ENCODE peak calls at places on chromosomes 6 and 20, in five cellular contexts. E is iPS-NIHi11; F is neural crest cell; S is HT-29; X is stimulated activated CD8-positive, alpha-beta memory T cell treated with anti-CD3 and anti-CD28 coated beads, Interleukin-15, amount 100 ng/mL, for 48 hours. D is an unnamed sample.

GRCh38 chr6:26157150-26157837 is 70.1 kb downstream of the HFE start:
- DNase-seq in E (no peak), X (peak; percentile 64), S (peak; percentile 92), F (peak; percentile 57), D (peak; percentile 73)

GRCh38 chr6:83708970-83709747 is at the start of gene SNAP91:
- DNase-seq in E (peak; percentile 79), S (no peak), F (peak; percentile 64), X (no peak), D (peak; percentile 22)

GRCh38 chr6:43047998-43048397 is 5.7 kb downstream of the CUL7 start:
- DNase-seq in F (no peak), X (no peak), E (no peak), S (no peak), D (no peak)

GRCh38 chr6:31114970-31115849 is 610 bp downstream of the PSORS1C1 start:
- DNase-seq in E (no peak), S (peak; percentile 74), X (no peak), F (no peak), D (no peak)

GRCh38 chr6:90204327-90204726 is 92.3 kb downstream of the BACH2 start:
- DNase-seq in S (no peak), F (no peak), X (no peak), E (no peak), D (no peak)

GRCh38 chr6:88725111-88725711 is 238.2 kb downstream of the RNGTT start:
- DNase-seq in X (no peak), S (no peak), F (peak; percentile 55), E (peak; percentile 38), D (peak; percentile 8)

GRCh38 chr6:87501809-87502572 is 29.2 kb downstream of the SLC35A1 start:
- DNase-seq in F (no peak), X (no peak), E (no peak), S (no peak), D (no peak)

GRCh38 chr20:36861875-36862801 is 13.8 kb upstream of the TLDC2 start:
- DNase-seq in F (no peak), X (no peak), S (peak; percentile 73), E (no peak), D (peak; percentile 92)

GRCh38 chr6:33794910-33795615 is 6.1 kb upstream of the LEMD2 start:
- DNase-seq in X (no peak), E (peak; percentile 63), F (no peak), S (no peak), D (no peak)

GRCh38 chr6:112245511-112246203 is 8.7 kb downstream of the LAMA4 start:
- DNase-seq in X (no peak), F (no peak), E (no peak), S (no peak), D (no peak)

GRCh38 chr20:33604084-33604990 is 57.8 kb upstream of the C20orf144 start:
- DNase-seq in E (no peak), X (no peak), S (no peak), F (no peak), D (no peak)

GRCh38 chr6:110563711-110564110 is 87.3 kb upstream of the SLC22A16 start:
- DNase-seq in S (no peak), E (no peak), F (no peak), X (no peak), D (no peak)

GRCh38 chr6:41638002-41638800 is at the start of gene MDFI:
- DNase-seq in F (peak; percentile 50), S (no peak), X (no peak), E (peak; percentile 83), D (no peak)

GRCh38 chr6:11876934-11877433 is 98.4 kb upstream of the ADTRP start:
- DNase-seq in F (no peak), X (no peak), S (no peak), E (no peak), D (no peak)

GRCh38 chr6:75166236-75166635 is 39.6 kb downstream of the COL12A1 start:
- DNase-seq in S (no peak), E (no peak), F (no peak), X (no peak), D (no peak)

GRCh38 chr20:45337367-45338120 is 10.7 kb downstream of the SDC4 start:
- DNase-seq in X (no peak), S (peak; percentile 49), F (no peak), E (peak; percentile 45), D (peak; percentile 53)

GRCh38 chr20:47099749-47100515 is 205.3 kb downstream of the EYA2 start:
- DNase-seq in S (no peak), X (no peak), E (no peak), F (no peak), D (peak; percentile 24)

GRCh38 chr6:33963351-33963750 is 159.5 kb upstream of the MLN start:
- DNase-seq in X (no peak), S (no peak), E (no peak), F (no peak), D (no peak)

GRCh38 chr20:44642203-44643153 is 9.0 kb downstream of the ADA start:
- DNase-seq in E (peak; percentile 55), X (no peak), S (peak; percentile 83), F (no peak), D (peak; percentile 77)

GRCh38 chr6:37731888-37732287 is 34.2 kb upstream of the MDGA1 start:
- DNase-seq in E (peak; percentile 66), X (peak; percentile 46), S (peak; percentile 52), F (no peak), D (no peak)

GRCh38 chr20:36368869-36369268 is 62.7 kb downstream of the DLGAP4 start:
- DNase-seq in S (no peak), E (no peak), F (no peak), X (no peak), D (no peak)

GRCh38 chr20:2859330-2860121 is 13.8 kb upstream of the PTPRA start:
- DNase-seq in S (no peak), X (no peak), F (no peak), E (no peak), D (no peak)

GRCh38 chr6:16519265-16520242 is 241.7 kb downstream of the ATXN1 start:
- DNase-seq in S (peak; percentile 57), F (no peak), X (no peak), E (no peak), D (no peak)

GRCh38 chr20:33561981-33562601 is 72.2 kb downstream of the CBFA2T2 start:
- DNase-seq in E (peak; percentile 26), F (no peak), S (peak; percentile 95), X (no peak), D (peak; percentile 86)

GRCh38 chr6:127206531-127207065 is 60.1 kb upstream of the RNF146 start:
- DNase-seq in E (no peak), S (no peak), X (no peak), F (no peak), D (no peak)

GRCh38 chr6:116438590-116439448 is 22.4 kb upstream of the CALHM6 start:
- DNase-seq in S (no peak), E (no peak), X (no peak), F (no peak), D (no peak)

GRCh38 chr20:46959081-46959692 is 64.5 kb downstream of the EYA2 start:
- DNase-seq in X (no peak), S (no peak), E (no peak), F (no peak), D (no peak)

GRCh38 chr6:63427951-63428350 is 108.2 kb upstream of the LGSN start:
- DNase-seq in E (no peak), F (no peak), S (no peak), X (no peak), D (no peak)

GRCh38 chr20:50982372-50982771 is 23.8 kb downstream of the MOCS3 start:
- DNase-seq in E (no peak), S (peak; percentile 58), F (no peak), X (no peak), D (no peak)

GRCh38 chr6:107064579-107065065 is 36.6 kb downstream of the MTRES1 start:
- DNase-seq in S (peak; percentile 52), E (no peak), F (no peak), X (no peak), D (peak; percentile 63)

GRCh38 chr6:132412656-132413500 is 11.6 kb upstream of the MOXD1 start:
- DNase-seq in X (no peak), S (no peak), E (no peak), F (no peak), D (no peak)

GRCh38 chr20:50987493-50988210 is 29.0 kb downstream of the MOCS3 start:
- DNase-seq in E (peak; percentile 76), X (no peak), F (peak; percentile 84), S (peak; percentile 98), D (peak; percentile 74)